ENCODE peak calls at places on chromosomes 3 and 15, in seven cellular contexts. D is esophagus muscularis mucosa, B is neural progenitor cell, N is lower lobe of right lung, X is left ventricle myocardium inferior, R is AG04450, Y is mesenchymal stem cell. T is an unnamed sample.

GRCh38 chr15:60093273-60094067 is 89.4 kb downstream of the FOXB1 start:
- DNase-seq in N (no peak), R (no peak), X (no peak), D (no peak), B (no peak), Y (no peak), T (no peak)

GRCh38 chr15:94042163-94042954 is 189.0 kb upstream of the MCTP2 start:
- DNase-seq in B (no peak), R (peak), Y (peak), N (no peak), X (no peak), D (no peak), T (no peak)

GRCh38 chr15:77027111-77027696 is 32.3 kb downstream of the PSTPIP1 start:
- DNase-seq in R (no peak), B (no peak), Y (no peak), N (no peak), D (no peak), X (no peak), T (no peak)

GRCh38 chr15:84570164-84570692 is 30.6 kb upstream of the ZSCAN2 start:
- DNase-seq in R (no peak), Y (peak), B (peak), N (peak), X (peak), D (no peak), T (no peak)

GRCh38 chr3:148881286-148881685 is 16.2 kb downstream of the CPA3 start:
- DNase-seq in Y (peak), X (no peak), D (no peak), R (no peak), B (no peak), N (no peak), T (no peak)

GRCh38 chr3:124119056-124119721 is 127.3 kb upstream of the ROPN1 start:
- DNase-seq in X (no peak), D (no peak), N (no peak), Y (no peak), R (peak), B (no peak), T (no peak)

GRCh38 chr3:126056681-126057546 is 27.0 kb downstream of the SLC41A3 start:
- DNase-seq in R (no peak), N (no peak), B (no peak), Y (no peak), D (peak), X (peak), T (no peak)

GRCh38 chr3:8458235-8458634 is 43.4 kb upstream of the LMCD1 start:
- DNase-seq in N (no peak), R (no peak), X (no peak), B (no peak), Y (no peak), D (no peak), T (no peak)

GRCh38 chr3:8578282-8578681 is 66.3 kb downstream of the SSUH2 start:
- DNase-seq in X (no peak), R (no peak), N (no peak), Y (no peak), B (no peak), D (no peak), T (no peak)

GRCh38 chr3:42277676-42278075 is 11.7 kb upstream of the CCK start:
- DNase-seq in B (no peak), Y (no peak), R (no peak), N (no peak), X (no peak), D (no peak), T (no peak)

GRCh38 chr15:75348563-75349350 is 1.9 kb downstream of the NEIL1 start:
- DNase-seq in Y (peak), B (peak), D (no peak), R (no peak), N (peak), X (no peak), T (no peak)

GRCh38 chr3:172559029-172559428 is 35.8 kb upstream of the TNFSF10 start:
- DNase-seq in Y (no peak), R (no peak), B (no peak), X (no peak), D (no peak), N (no peak), T (no peak)

GRCh38 chr3:128845119-128845518 is 34.3 kb upstream of the ACAD9 start:
- DNase-seq in Y (no peak), N (no peak), D (no peak), R (no peak), X (no peak), B (peak), T (no peak)

GRCh38 chr3:112376996-112377395 is 44.0 kb downstream of the CD200 start:
- DNase-seq in N (no peak), D (no peak), Y (no peak), B (no peak), X (no peak), R (no peak), T (no peak)

GRCh38 chr15:68900032-68900431 is 30.3 kb upstream of the SPESP1 start:
- DNase-seq in Y (no peak), B (no peak), N (no peak), R (no peak), D (no peak), X (no peak), T (no peak)

GRCh38 chr15:57245130-57245529 is 131.2 kb upstream of the CGNL1 start:
- DNase-seq in Y (peak), N (no peak), B (no peak), D (no peak), R (no peak), X (no peak), T (no peak)

GRCh38 chr3:150763841-150764483 is 993 bp upstream of the SIAH2 start:
- DNase-seq in X (peak), B (peak), D (peak), R (no peak), Y (peak), N (peak), T (no peak)

GRCh38 chr15:40150163-40150925 is 10.5 kb upstream of the BUB1B start:
- DNase-seq in D (peak), N (no peak), X (no peak), R (no peak), Y (peak), B (no peak), T (peak)

GRCh38 chr15:33104276-33104675 is 90.2 kb downstream of the FMN1 start:
- DNase-seq in B (no peak), N (no peak), Y (peak), X (no peak), D (no peak), R (no peak), T (no peak)

GRCh38 chr3:121720163-121720562 is 29.4 kb downstream of the GOLGB1 start:
- DNase-seq in X (no peak), N (no peak), D (no peak), Y (no peak), B (no peak), R (no peak), T (no peak)

GRCh38 chr3:31945738-31946052 is 35.4 kb downstream of the OSBPL10 start:
- DNase-seq in N (no peak), B (no peak), X (no peak), R (no peak), D (no peak), Y (no peak), T (no peak)

GRCh38 chr15:34493001-34493400 is 55.4 kb upstream of the GOLGA8A start:
- DNase-seq in X (no peak), N (no peak), R (no peak), D (no peak), B (no peak), Y (no peak), T (no peak)
- H3K27ac ChIP-seq in X (no peak), N (no peak), R (no peak), D (no peak), B (no peak), Y (no peak), T (no peak)

DNA sequence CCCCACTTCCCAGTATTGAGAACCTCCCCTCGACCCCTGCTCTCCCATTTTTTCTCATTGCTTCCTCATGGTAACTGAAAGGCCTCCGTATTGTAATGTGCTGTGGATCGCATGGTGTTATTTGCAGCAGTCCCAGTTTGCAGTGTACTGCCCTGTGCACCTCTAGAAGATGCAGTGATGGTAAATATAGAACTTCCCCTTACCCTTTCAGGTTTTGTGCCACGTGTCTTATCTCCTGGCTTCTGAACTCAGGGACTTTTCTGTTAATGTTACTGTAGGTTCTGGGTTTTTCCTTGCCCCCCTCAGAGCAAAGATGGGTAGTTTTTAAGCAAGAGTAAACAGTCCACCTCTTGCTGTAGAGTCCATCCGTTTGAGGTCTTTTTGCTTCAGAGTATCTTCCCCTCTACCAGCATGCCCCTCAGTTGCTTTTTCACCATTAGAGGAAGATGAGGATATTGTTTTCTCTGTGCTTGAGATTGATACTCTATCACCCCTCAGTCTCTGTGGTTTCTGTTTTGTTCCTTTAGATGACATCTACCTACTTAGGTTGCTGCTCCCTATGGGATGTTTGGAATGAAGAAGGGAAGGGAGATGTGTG is 22.4 kb downstream of the CHD2 start:
- DNase-seq in Y (no peak), B (no peak), X (no peak), N (no peak), D (no peak), R (no peak), T (no peak)
- H3K27ac ChIP-seq in Y (peak), B (peak), X (peak), N (peak), D (no peak), R (no peak), T (peak)

GRCh38 chr15:66917904-66918448 is 147.4 kb upstream of the SMAD3 start:
- DNase-seq in N (no peak), X (no peak), B (no peak), Y (no peak), R (no peak), D (no peak), T (no peak)

GRCh38 chr15:66919421-66919820 is 146.0 kb upstream of the SMAD3 start:
- DNase-seq in R (no peak), X (no peak), B (no peak), D (no peak), Y (no peak), N (no peak), T (no peak)

GRCh38 chr15:66922608-66923007 is 142.8 kb upstream of the SMAD3 start:
- DNase-seq in R (no peak), X (no peak), Y (no peak), N (no peak), B (no peak), D (no peak), T (no peak)

GRCh38 chr15:66923438-66923881 is 141.9 kb upstream of the SMAD3 start:
- DNase-seq in X (no peak), B (peak), Y (no peak), N (no peak), R (no peak), D (no peak), T (no peak)

DNA sequence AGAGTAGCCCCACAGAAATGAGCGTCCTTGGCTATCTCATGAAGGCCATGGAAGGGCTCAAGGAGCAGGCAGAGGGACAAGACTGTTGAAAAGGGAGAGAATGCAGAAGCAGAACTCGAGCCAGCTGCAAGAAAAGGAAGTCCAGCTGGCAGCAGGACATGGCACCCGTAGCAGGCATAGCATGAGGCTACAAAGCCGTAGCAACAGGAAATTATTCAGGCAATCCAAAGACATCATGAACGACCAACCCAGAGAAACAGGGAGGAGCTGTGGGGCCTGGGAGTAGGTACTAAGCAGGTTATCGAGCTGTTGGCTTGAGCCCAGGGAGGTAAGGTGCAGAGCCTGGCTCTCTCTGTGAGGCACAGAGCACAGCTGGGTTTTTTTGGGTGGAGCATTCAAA is 144.1 kb upstream of the SMAD3 start:
- DNase-seq in D (no peak), R (no peak), N (no peak), Y (no peak), X (no peak), B (no peak), T (no peak)
- H3K27ac ChIP-seq in D (no peak), R (no peak), N (no peak), Y (no peak), X (peak), B (no peak), T (no peak)

GRCh38 chr3:156389151-156389760 is 165.7 kb downstream of the SSR3 start:
- DNase-seq in B (no peak), R (no peak), D (no peak), X (peak), N (no peak), Y (no peak), T (no peak)
- H3K27ac ChIP-seq in B (no peak), R (no peak), D (no peak), X (peak), N (no peak), Y (no peak), T (no peak)

GRCh38 chr3:50418845-50419244 is 59.5 kb upstream of the TMEM115 start:
- DNase-seq in R (no peak), N (no peak), D (no peak), X (no peak), Y (no peak), B (no peak), T (no peak)
- H3K27ac ChIP-seq in R (no peak), N (no peak), D (no peak), X (no peak), Y (no peak), B (no peak), T (no peak)

GRCh38 chr3:158768361-158768787 is 33.5 kb upstream of the MFSD1 start:
- DNase-seq in R (peak), X (peak), N (peak), D (peak), B (peak), Y (peak), T (no peak)
- H3K27ac ChIP-seq in R (peak), X (peak), N (peak), D (peak), B (no peak), Y (no peak), T (peak)

DNA sequence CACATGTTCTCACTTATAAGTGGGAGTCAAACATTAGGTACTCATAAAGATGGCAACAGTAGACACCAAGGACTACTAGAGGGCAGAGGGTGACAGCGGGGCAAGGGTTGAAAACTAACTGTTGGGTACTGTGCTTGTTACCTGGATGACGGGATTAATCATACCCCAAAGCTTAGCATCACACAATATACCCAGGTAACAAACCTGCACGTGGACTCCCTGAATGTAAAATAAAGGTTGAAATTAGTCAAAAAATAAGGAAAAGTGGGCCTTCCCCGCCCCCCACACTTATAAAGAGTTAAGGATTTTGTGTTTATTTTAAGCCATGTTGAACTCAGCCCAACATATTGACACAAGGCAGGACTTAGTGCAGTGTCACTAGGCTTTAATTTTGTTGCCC is 96.1 kb downstream of the APBA2 start:
- DNase-seq in B (no peak), R (no peak), N (no peak), D (peak), Y (no peak), X (no peak), T (no peak)
- H3K27ac ChIP-seq in B (no peak), R (no peak), N (no peak), D (no peak), Y (no peak), X (no peak), T (no peak)